ENCODE peak calls at places on chromosome 2, in six cellular contexts. One of them, this sample, is unnamed.

GRCh38 chr2:141015339-141016047 is 1115.3 kb downstream of the LRP1B start:
- DNase-seq in fibroblast of villous mesenchyme: no peak
- DNase-seq in BJ: no peak
- DNase-seq in fibroblast of lung: peak
- DNase-seq in stomach: no peak
- DNase-seq in NB4: no peak
- DNase-seq in this sample: no peak

GRCh38 chr2:176104338-176105077 is 2.6 kb upstream of the HOXD11 start:
- DNase-seq in fibroblast of lung: no peak
- DNase-seq in fibroblast of villous mesenchyme: peak
- DNase-seq in BJ: peak
- DNase-seq in NB4: peak
- DNase-seq in stomach: no peak
- DNase-seq in this sample: peak

GRCh38 chr2:84640386-84640785 is 124.1 kb downstream of the DNAH6 start:
- DNase-seq in NB4: no peak
- DNase-seq in stomach: no peak
- DNase-seq in BJ: no peak
- DNase-seq in fibroblast of lung: no peak
- DNase-seq in fibroblast of villous mesenchyme: no peak
- DNase-seq in this sample: no peak

GRCh38 chr2:39696838-39697237 is 31.1 kb downstream of the TMEM178A start:
- DNase-seq in stomach: no peak
- DNase-seq in BJ: peak
- DNase-seq in fibroblast of lung: peak
- DNase-seq in NB4: peak
- DNase-seq in fibroblast of villous mesenchyme: peak
- DNase-seq in this sample: no peak

GRCh38 chr2:136107238-136108033 is 10.5 kb downstream of the CXCR4 start:
- DNase-seq in BJ: no peak
- DNase-seq in fibroblast of lung: no peak
- DNase-seq in NB4: no peak
- DNase-seq in stomach: no peak
- DNase-seq in fibroblast of villous mesenchyme: no peak
- DNase-seq in this sample: no peak

GRCh38 chr2:232085179-232085578 is 123.7 kb downstream of the DIS3L2 start:
- DNase-seq in NB4: peak
- DNase-seq in BJ: no peak
- DNase-seq in stomach: no peak
- DNase-seq in fibroblast of villous mesenchyme: no peak
- DNase-seq in fibroblast of lung: peak
- DNase-seq in this sample: no peak

GRCh38 chr2:61988462-61989366 is 83.2 kb downstream of the COMMD1 start:
- DNase-seq in fibroblast of lung: peak
- DNase-seq in fibroblast of villous mesenchyme: peak
- DNase-seq in BJ: no peak
- DNase-seq in NB4: peak
- DNase-seq in stomach: no peak
- DNase-seq in this sample: no peak

GRCh38 chr2:168719446-168719845 is 83.0 kb upstream of the NOSTRIN start:
- DNase-seq in NB4: no peak
- DNase-seq in fibroblast of villous mesenchyme: no peak
- DNase-seq in stomach: no peak
- DNase-seq in BJ: no peak
- DNase-seq in fibroblast of lung: no peak
- DNase-seq in this sample: no peak

GRCh38 chr2:207252979-207253640 is 87.4 kb upstream of the KLF7 start:
- DNase-seq in fibroblast of lung: peak
- DNase-seq in BJ: no peak
- DNase-seq in NB4: no peak
- DNase-seq in fibroblast of villous mesenchyme: no peak
- DNase-seq in stomach: no peak
- DNase-seq in this sample: no peak

GRCh38 chr2:215613265-215613664 is 177.4 kb upstream of the FN1 start:
- DNase-seq in BJ: no peak
- DNase-seq in fibroblast of lung: peak
- DNase-seq in stomach: no peak
- DNase-seq in NB4: no peak
- DNase-seq in fibroblast of villous mesenchyme: peak
- DNase-seq in this sample: no peak

GRCh38 chr2:96695602-96696001 is 44.3 kb downstream of the LMAN2L start:
- DNase-seq in fibroblast of lung: no peak
- DNase-seq in fibroblast of villous mesenchyme: no peak
- DNase-seq in NB4: no peak
- DNase-seq in stomach: no peak
- DNase-seq in BJ: no peak
- DNase-seq in this sample: no peak

GRCh38 chr2:147374410-147374811 is 470.4 kb upstream of the ACVR2A start:
- DNase-seq in NB4: no peak
- DNase-seq in BJ: no peak
- DNase-seq in fibroblast of lung: peak
- DNase-seq in fibroblast of villous mesenchyme: no peak
- DNase-seq in stomach: no peak
- DNase-seq in this sample: no peak

GRCh38 chr2:180222642-180223041 is 215.5 kb upstream of the CWC22 start:
- DNase-seq in NB4: no peak
- DNase-seq in fibroblast of villous mesenchyme: peak
- DNase-seq in stomach: no peak
- DNase-seq in BJ: peak
- DNase-seq in fibroblast of lung: peak
- DNase-seq in this sample: no peak

GRCh38 chr2:154978710-154979109 is 280.2 kb downstream of the KCNJ3 start:
- DNase-seq in NB4: no peak
- DNase-seq in stomach: no peak
- DNase-seq in BJ: no peak
- DNase-seq in fibroblast of lung: no peak
- DNase-seq in fibroblast of villous mesenchyme: no peak
- DNase-seq in this sample: no peak

GRCh38 chr2:42046819-42047487 is 868 bp upstream of the PKDCC start:
- DNase-seq in stomach: no peak
- DNase-seq in NB4: peak
- DNase-seq in fibroblast of villous mesenchyme: peak
- DNase-seq in BJ: no peak
- DNase-seq in fibroblast of lung: peak
- DNase-seq in this sample: no peak

GRCh38 chr2:49770919-49771318 is 616.6 kb upstream of the FSHR start:
- DNase-seq in BJ: no peak
- DNase-seq in stomach: peak
- DNase-seq in NB4: peak
- DNase-seq in fibroblast of lung: peak
- DNase-seq in fibroblast of villous mesenchyme: no peak
- DNase-seq in this sample: no peak
- TF ChIP-seq CTCF in BJ: no peak
- TF ChIP-seq CTCF in stomach: peak
- TF ChIP-seq CTCF in NB4: peak
- TF ChIP-seq CTCF in fibroblast of lung: no peak
- TF ChIP-seq CTCF in fibroblast of villous mesenchyme: no peak
- TF ChIP-seq CTCF in this sample: peak

GRCh38 chr2:23705771-23706612 is 220.9 kb downstream of the ATAD2B start:
- DNase-seq in stomach: no peak
- DNase-seq in BJ: no peak
- DNase-seq in fibroblast of villous mesenchyme: no peak
- DNase-seq in fibroblast of lung: no peak
- DNase-seq in NB4: no peak
- DNase-seq in this sample: no peak
- TF ChIP-seq CTCF in stomach: no peak
- TF ChIP-seq CTCF in BJ: no peak
- TF ChIP-seq CTCF in fibroblast of villous mesenchyme: no peak
- TF ChIP-seq CTCF in fibroblast of lung: no peak
- TF ChIP-seq CTCF in NB4: no peak
- TF ChIP-seq CTCF in this sample: no peak

DNA sequence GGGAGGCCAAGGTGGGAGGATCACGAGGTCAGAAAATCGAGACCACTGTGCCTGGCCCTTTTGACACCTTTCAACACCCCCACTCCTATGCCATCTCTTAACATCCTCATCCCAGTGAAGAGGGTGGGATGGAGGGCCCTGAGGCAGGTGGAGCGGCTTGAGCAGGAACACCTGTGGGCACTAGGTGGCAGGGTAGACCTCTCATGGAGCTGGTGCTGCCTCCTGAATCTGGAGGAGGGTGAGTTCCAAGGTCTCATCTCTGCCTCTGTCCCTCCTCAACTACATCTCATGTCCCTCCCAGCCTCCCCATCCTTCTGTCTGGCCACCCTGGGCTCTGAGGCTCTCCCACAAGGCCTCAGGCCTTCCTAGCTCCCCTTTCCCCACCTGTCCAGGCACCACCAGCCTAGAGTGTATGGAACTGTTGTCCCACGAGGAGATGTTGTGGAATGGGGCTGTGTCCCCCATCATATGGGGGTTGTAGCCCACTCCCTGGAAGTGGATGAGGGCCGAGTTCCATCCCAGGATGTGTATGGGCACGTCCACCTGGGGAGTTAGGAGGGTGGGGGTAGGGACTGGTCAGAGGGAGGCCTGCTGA is 17.0 kb upstream of the CRYBA2 start:
- DNase-seq in stomach: no peak
- DNase-seq in BJ: no peak
- DNase-seq in fibroblast of lung: no peak
- DNase-seq in fibroblast of villous mesenchyme: no peak
- DNase-seq in NB4: peak
- DNase-seq in this sample: no peak
- TF ChIP-seq CTCF in stomach: no peak
- TF ChIP-seq CTCF in BJ: peak
- TF ChIP-seq CTCF in fibroblast of lung: no peak
- TF ChIP-seq CTCF in fibroblast of villous mesenchyme: peak
- TF ChIP-seq CTCF in NB4: peak
- TF ChIP-seq CTCF in this sample: peak

GRCh38 chr2:170464268-170464667 is 250.9 kb upstream of the SP5 start:
- DNase-seq in BJ: no peak
- DNase-seq in fibroblast of villous mesenchyme: no peak
- DNase-seq in stomach: no peak
- DNase-seq in NB4: no peak
- DNase-seq in fibroblast of lung: no peak
- DNase-seq in this sample: no peak

GRCh38 chr2:170463206-170463537 is 252.0 kb upstream of the SP5 start:
- DNase-seq in fibroblast of lung: no peak
- DNase-seq in BJ: no peak
- DNase-seq in stomach: no peak
- DNase-seq in fibroblast of villous mesenchyme: no peak
- DNase-seq in NB4: no peak
- DNase-seq in this sample: no peak

GRCh38 chr2:170465241-170465640 is 249.9 kb upstream of the SP5 start:
- DNase-seq in fibroblast of villous mesenchyme: no peak
- DNase-seq in stomach: no peak
- DNase-seq in BJ: no peak
- DNase-seq in fibroblast of lung: peak
- DNase-seq in NB4: no peak
- DNase-seq in this sample: no peak

GRCh38 chr2:170462433-170463205 is 252.5 kb upstream of the SP5 start:
- DNase-seq in fibroblast of villous mesenchyme: no peak
- DNase-seq in NB4: peak
- DNase-seq in stomach: no peak
- DNase-seq in BJ: no peak
- DNase-seq in fibroblast of lung: no peak
- DNase-seq in this sample: no peak

GRCh38 chr2:170461875-170462274 is 253.3 kb upstream of the SP5 start:
- DNase-seq in fibroblast of villous mesenchyme: no peak
- DNase-seq in NB4: no peak
- DNase-seq in stomach: no peak
- DNase-seq in fibroblast of lung: no peak
- DNase-seq in BJ: no peak
- DNase-seq in this sample: no peak
- TF ChIP-seq CTCF in fibroblast of villous mesenchyme: no peak
- TF ChIP-seq CTCF in NB4: no peak
- TF ChIP-seq CTCF in stomach: no peak
- TF ChIP-seq CTCF in fibroblast of lung: no peak
- TF ChIP-seq CTCF in BJ: no peak
- TF ChIP-seq CTCF in this sample: peak

GRCh38 chr2:208406474-208407451 is at the start of gene PTH2R:
- DNase-seq in fibroblast of lung: peak
- DNase-seq in stomach: no peak
- DNase-seq in NB4: no peak
- DNase-seq in BJ: no peak
- DNase-seq in fibroblast of villous mesenchyme: no peak
- DNase-seq in this sample: no peak

GRCh38 chr2:208407667-208408066 is 1.1 kb downstream of the PTH2R start:
- DNase-seq in fibroblast of villous mesenchyme: peak
- DNase-seq in fibroblast of lung: peak
- DNase-seq in stomach: no peak
- DNase-seq in BJ: no peak
- DNase-seq in NB4: no peak
- DNase-seq in this sample: no peak
- TF ChIP-seq CTCF in fibroblast of villous mesenchyme: peak
- TF ChIP-seq CTCF in fibroblast of lung: no peak
- TF ChIP-seq CTCF in stomach: no peak
- TF ChIP-seq CTCF in BJ: peak
- TF ChIP-seq CTCF in NB4: no peak
- TF ChIP-seq CTCF in this sample: peak

GRCh38 chr2:72220170-72220569 is 72.5 kb upstream of the CYP26B1 start:
- DNase-seq in fibroblast of lung: no peak
- DNase-seq in NB4: peak
- DNase-seq in BJ: no peak
- DNase-seq in fibroblast of villous mesenchyme: peak
- DNase-seq in stomach: no peak
- DNase-seq in this sample: no peak
- TF ChIP-seq CTCF in fibroblast of lung: no peak
- TF ChIP-seq CTCF in NB4: peak
- TF ChIP-seq CTCF in BJ: peak
- TF ChIP-seq CTCF in fibroblast of villous mesenchyme: peak
- TF ChIP-seq CTCF in stomach: no peak
- TF ChIP-seq CTCF in this sample: peak